ENCODE peak calls at places on chromosomes 3 and 15, in four cellular contexts. One of them, this sample, is unnamed.

GRCh38 chr3:194324823-194325327 is 26.3 kb downstream of the CPN2 start:
- DNase-seq in A549: no peak
- DNase-seq in H1: no peak
- DNase-seq in GM12878: no peak
- DNase-seq in this sample: no peak

GRCh38 chr15:59224474-59224873 is 17.8 kb downstream of the LDHAL6B start:
- DNase-seq in H1: no peak
- DNase-seq in GM12878: no peak
- DNase-seq in A549: no peak
- DNase-seq in this sample: no peak

GRCh38 chr3:49092948-49093852 is 671 bp downstream of the QRICH1 start:
- DNase-seq in A549: peak; percentile 31
- DNase-seq in H1: peak; percentile 90
- DNase-seq in GM12878: peak; percentile 20
- DNase-seq in this sample: peak; percentile 85

GRCh38 chr15:74133703-74134386 is 3.5 kb downstream of the ISLR2 start:
- DNase-seq in A549: no peak
- DNase-seq in GM12878: no peak
- DNase-seq in H1: peak; percentile 69
- DNase-seq in this sample: no peak

GRCh38 chr15:50562735-50563640 is 16.5 kb upstream of the USP50 start:
- DNase-seq in A549: no peak
- DNase-seq in H1: no peak
- DNase-seq in GM12878: no peak
- DNase-seq in this sample: peak; percentile 8

GRCh38 chr3:8864570-8865350 is 95.3 kb upstream of the OXTR start:
- DNase-seq in GM12878: no peak
- DNase-seq in H1: no peak
- DNase-seq in A549: no peak
- DNase-seq in this sample: peak; percentile 59

GRCh38 chr3:61564405-61565059 is 3.2 kb downstream of the PTPRG start:
- DNase-seq in H1: peak; percentile 96
- DNase-seq in A549: no peak
- DNase-seq in GM12878: no peak
- DNase-seq in this sample: no peak

GRCh38 chr3:189554868-189555557 is 76.2 kb upstream of the TP63 start:
- DNase-seq in GM12878: no peak
- DNase-seq in A549: no peak
- DNase-seq in H1: no peak
- DNase-seq in this sample: no peak

GRCh38 chr3:148184798-148185197 is 512.9 kb upstream of the AGTR1 start:
- DNase-seq in GM12878: no peak
- DNase-seq in H1: no peak
- DNase-seq in A549: no peak
- DNase-seq in this sample: no peak

GRCh38 chr15:57334257-57334656 is 42.0 kb upstream of the CGNL1 start:
- DNase-seq in H1: no peak
- DNase-seq in GM12878: no peak
- DNase-seq in A549: no peak
- DNase-seq in this sample: peak; percentile 22

GRCh38 chr3:194723846-194724618 is 38.3 kb downstream of the FAM43A start:
- DNase-seq in GM12878: no peak
- DNase-seq in A549: no peak
- DNase-seq in H1: no peak
- DNase-seq in this sample: no peak

GRCh38 chr3:85939026-85939616 is 980.3 kb downstream of the CADM2 start:
- DNase-seq in GM12878: no peak
- DNase-seq in H1: no peak
- DNase-seq in A549: no peak
- DNase-seq in this sample: no peak

GRCh38 chr3:4524423-4524769 is 31.2 kb downstream of the ITPR1 start:
- DNase-seq in GM12878: no peak
- DNase-seq in H1: no peak
- DNase-seq in A549: no peak
- DNase-seq in this sample: no peak

GRCh38 chr3:156643729-156644389 is 30.5 kb upstream of the TIPARP start:
- DNase-seq in A549: no peak
- DNase-seq in H1: no peak
- DNase-seq in GM12878: peak; percentile 76
- DNase-seq in this sample: peak; percentile 90

GRCh38 chr3:177624523-177625495 is 427.5 kb upstream of the TBL1XR1 start:
- DNase-seq in GM12878: no peak
- DNase-seq in A549: no peak
- DNase-seq in H1: no peak
- DNase-seq in this sample: no peak

GRCh38 chr3:97896547-97896946 is 74.7 kb downstream of the CRYBG3 start:
- DNase-seq in GM12878: no peak
- DNase-seq in A549: no peak
- DNase-seq in H1: no peak
- DNase-seq in this sample: no peak

GRCh38 chr3:46114324-46114988 is 87.2 kb upstream of the XCR1 start:
- DNase-seq in H1: no peak
- DNase-seq in GM12878: no peak
- DNase-seq in A549: no peak
- DNase-seq in this sample: peak; percentile 74

GRCh38 chr3:77380141-77380540 is 340.2 kb downstream of the ROBO2 start:
- DNase-seq in H1: no peak
- DNase-seq in A549: no peak
- DNase-seq in GM12878: no peak
- DNase-seq in this sample: no peak

GRCh38 chr3:5607581-5607980 is 420.1 kb downstream of the EDEM1 start:
- DNase-seq in H1: no peak
- DNase-seq in GM12878: no peak
- DNase-seq in A549: no peak
- DNase-seq in this sample: no peak

GRCh38 chr3:133895208-133896001 is at the start of gene RAB6B:
- DNase-seq in A549: no peak
- DNase-seq in H1: peak; percentile 82
- DNase-seq in GM12878: no peak
- DNase-seq in this sample: peak; percentile 78

GRCh38 chr3:32603064-32603463 is 32.4 kb upstream of the DYNC1LI1 start:
- DNase-seq in GM12878: no peak
- DNase-seq in H1: no peak
- DNase-seq in A549: no peak
- DNase-seq in this sample: no peak

GRCh38 chr3:4719011-4719649 is 226.0 kb downstream of the ITPR1 start:
- DNase-seq in H1: no peak
- DNase-seq in GM12878: no peak
- DNase-seq in A549: no peak
- DNase-seq in this sample: no peak

GRCh38 chr3:49683162-49683561 is 6.1 kb downstream of the MST1 start:
- DNase-seq in A549: no peak
- DNase-seq in H1: no peak
- DNase-seq in GM12878: no peak
- DNase-seq in this sample: no peak

GRCh38 chr15:36959746-36960145 is 140.6 kb downstream of the MEIS2 start:
- DNase-seq in GM12878: no peak
- DNase-seq in H1: no peak
- DNase-seq in A549: no peak
- DNase-seq in this sample: no peak

GRCh38 chr3:45008117-45008516 is 18.0 kb upstream of the CLEC3B start:
- DNase-seq in H1: no peak
- DNase-seq in A549: no peak
- DNase-seq in GM12878: no peak
- DNase-seq in this sample: no peak

GRCh38 chr15:75966073-75966472 is 46.2 kb downstream of the NRG4 start:
- DNase-seq in GM12878: no peak
- DNase-seq in A549: no peak
- DNase-seq in H1: no peak
- DNase-seq in this sample: no peak

GRCh38 chr15:43939070-43939469 is 112.3 kb downstream of the WDR76 start:
- DNase-seq in GM12878: no peak
- DNase-seq in A549: peak; percentile 25
- DNase-seq in H1: peak; percentile 55
- DNase-seq in this sample: peak; percentile 10

GRCh38 chr3:188607810-188608209 is 453.9 kb downstream of the LPP start:
- DNase-seq in H1: no peak
- DNase-seq in GM12878: no peak
- DNase-seq in A549: no peak
- DNase-seq in this sample: no peak

GRCh38 chr3:108879915-108880314 is 57.3 kb downstream of the TRAT1 start:
- DNase-seq in GM12878: no peak
- DNase-seq in A549: no peak
- DNase-seq in H1: no peak
- DNase-seq in this sample: no peak

GRCh38 chr3:172522871-172523818 is at the start of gene TNFSF10:
- DNase-seq in A549: no peak
- DNase-seq in GM12878: peak; percentile 76
- DNase-seq in H1: peak; percentile 52
- DNase-seq in this sample: peak; percentile 91

GRCh38 chr15:73683624-73684536 is at the start of gene CD276:
- DNase-seq in A549: peak; percentile 57
- DNase-seq in H1: peak; percentile 80
- DNase-seq in GM12878: no peak
- DNase-seq in this sample: peak; percentile 13

GRCh38 chr15:84669726-84670125 is 11.7 kb upstream of the NMB start:
- DNase-seq in GM12878: no peak
- DNase-seq in A549: no peak
- DNase-seq in H1: peak; percentile 11
- DNase-seq in this sample: no peak

GRCh38 chr3:161104561-161105551 is at the start of gene B3GALNT1:
- DNase-seq in GM12878: no peak
- DNase-seq in A549: peak; percentile 4
- DNase-seq in H1: peak; percentile 80
- DNase-seq in this sample: no peak

GRCh38 chr15:68349173-68349572 is 71.6 kb downstream of the FEM1B start:
- DNase-seq in GM12878: no peak
- DNase-seq in H1: no peak
- DNase-seq in A549: no peak
- DNase-seq in this sample: peak; percentile 51

GRCh38 chr15:51097553-51098330 is 3.0 kb upstream of the TNFAIP8L3 start:
- DNase-seq in A549: no peak
- DNase-seq in H1: no peak
- DNase-seq in GM12878: no peak
- DNase-seq in this sample: peak; percentile 44

GRCh38 chr3:52240059-52240885 is 1.3 kb upstream of the TWF2 start:
- DNase-seq in GM12878: no peak
- DNase-seq in A549: no peak
- DNase-seq in H1: no peak
- DNase-seq in this sample: peak; percentile 77

GRCh38 chr3:52856666-52857065 is 21.8 kb upstream of the MUSTN1 start:
- DNase-seq in A549: no peak
- DNase-seq in H1: no peak
- DNase-seq in GM12878: no peak
- DNase-seq in this sample: no peak

GRCh38 chr3:191882289-191882688 is 421.3 kb downstream of the PYDC2 start:
- DNase-seq in H1: no peak
- DNase-seq in GM12878: no peak
- DNase-seq in A549: no peak
- DNase-seq in this sample: no peak

GRCh38 chr3:126039870-126040269 is 44.1 kb downstream of the SLC41A3 start:
- DNase-seq in H1: no peak
- DNase-seq in A549: no peak
- DNase-seq in GM12878: no peak
- DNase-seq in this sample: no peak

GRCh38 chr15:81792646-81793045 is 253.2 kb downstream of the MEX3B start:
- DNase-seq in GM12878: no peak
- DNase-seq in H1: peak; percentile 11
- DNase-seq in A549: no peak
- DNase-seq in this sample: no peak

GRCh38 chr3:107523361-107524213 is 825 bp downstream of the BBX start:
- DNase-seq in GM12878: no peak
- DNase-seq in A549: no peak
- DNase-seq in H1: peak; percentile 72
- DNase-seq in this sample: peak; percentile 72
- TF ChIP-seq POLR2A in GM12878: peak; percentile 47
- TF ChIP-seq POLR2A in A549: no peak
- TF ChIP-seq POLR2A in H1: peak; percentile 48
- TF ChIP-seq POLR2A in this sample: peak; percentile 32

GRCh38 chr3:117955196-117955595 is 1079.5 kb downstream of the IGSF11 start:
- DNase-seq in A549: no peak
- DNase-seq in GM12878: no peak
- DNase-seq in H1: no peak
- DNase-seq in this sample: no peak
- TF ChIP-seq MAX in A549: no peak
- TF ChIP-seq MAX in GM12878: no peak
- TF ChIP-seq MAX in H1: no peak
- TF ChIP-seq MAX in this sample: no peak

DNA sequence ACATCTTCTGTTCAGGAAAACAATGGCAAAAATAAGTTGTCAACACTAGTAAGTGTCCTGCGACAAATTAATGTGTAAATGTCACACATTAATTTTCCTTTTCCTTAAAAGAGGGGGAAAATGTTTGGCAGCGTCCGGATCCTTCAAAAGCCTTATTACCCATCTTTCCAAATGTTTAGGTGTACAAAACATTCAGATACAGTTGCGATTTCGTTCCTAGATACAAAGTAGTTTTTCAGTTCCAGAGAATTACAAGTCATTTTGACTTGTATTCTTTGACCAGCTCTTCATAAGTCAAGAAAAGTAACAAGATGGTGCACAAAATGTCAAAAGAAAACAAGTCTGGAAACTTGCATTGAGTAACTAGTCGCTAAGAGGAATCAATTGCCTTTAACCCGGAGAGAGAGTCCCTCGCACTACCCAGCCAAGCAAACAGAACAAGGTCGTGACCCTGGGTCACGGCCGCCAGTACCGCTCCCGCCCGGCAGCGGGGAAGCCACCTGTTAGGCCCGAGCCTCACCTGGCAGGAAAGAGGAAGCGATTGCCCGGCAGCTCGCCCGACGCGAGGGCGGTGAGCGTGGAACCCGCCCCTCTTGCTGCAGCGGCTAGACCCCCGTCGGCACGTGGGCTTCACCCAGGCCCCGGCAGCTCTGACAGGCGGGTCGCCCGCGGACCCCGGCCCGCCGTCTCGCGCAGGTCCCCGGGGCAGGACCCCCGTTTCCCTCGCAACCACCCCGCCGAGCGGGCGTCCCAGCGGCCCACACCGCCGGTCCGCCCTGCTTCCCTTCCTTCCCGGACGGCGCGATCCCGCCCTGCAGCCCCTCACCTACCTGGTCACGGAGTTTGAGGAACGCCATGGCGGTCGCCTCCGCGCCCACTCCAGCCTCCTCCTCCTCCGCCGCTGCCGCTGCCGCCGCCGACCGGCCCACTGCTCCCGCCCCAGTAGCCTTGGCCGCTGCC is 61.0 kb upstream of the ANKRD28 start:
- DNase-seq in GM12878: peak; percentile 26
- DNase-seq in H1: peak; percentile 79
- DNase-seq in A549: peak; percentile 38
- DNase-seq in this sample: peak; percentile 68
- H3K4me3 ChIP-seq in GM12878: peak overlapping the region; percentile 86
- H3K4me3 ChIP-seq in H1: peak overlapping the region; percentile 50
- H3K4me3 ChIP-seq in A549: peak overlapping the region; percentile 98
- H3K4me3 ChIP-seq in this sample: peak overlapping the region; percentile 75

GRCh38 chr15:94844188-94844532 is 612.8 kb downstream of the MCTP2 start:
- DNase-seq in A549: no peak
- DNase-seq in H1: no peak
- DNase-seq in GM12878: no peak
- DNase-seq in this sample: no peak

GRCh38 chr15:94845391-94845718 is 614.0 kb downstream of the MCTP2 start:
- DNase-seq in A549: no peak
- DNase-seq in H1: no peak
- DNase-seq in GM12878: no peak
- DNase-seq in this sample: no peak

GRCh38 chr15:94843060-94843459 is 611.7 kb downstream of the MCTP2 start:
- DNase-seq in H1: no peak
- DNase-seq in A549: no peak
- DNase-seq in GM12878: no peak
- DNase-seq in this sample: no peak

GRCh38 chr15:94847325-94847724 is 616.0 kb downstream of the MCTP2 start:
- DNase-seq in GM12878: no peak
- DNase-seq in A549: no peak
- DNase-seq in H1: no peak
- DNase-seq in this sample: no peak

GRCh38 chr15:94844533-94845390 is 613.4 kb downstream of the MCTP2 start:
- DNase-seq in H1: peak; percentile 64
- DNase-seq in A549: no peak
- DNase-seq in GM12878: no peak
- DNase-seq in this sample: no peak
- TF ChIP-seq POLR2A in H1: no peak
- TF ChIP-seq POLR2A in A549: no peak
- TF ChIP-seq POLR2A in GM12878: no peak
- TF ChIP-seq POLR2A in this sample: no peak

This sample was measured in NB4.